ENCODE peak calls at places on chromosomes 11 and 22, in five cellular contexts. F is H54, D is K562, W is HCT116, A is esophagus squamous epithelium. H is an unnamed sample.
A peak's percentile ranks its signal among the peaks of the same experiment; 100 is the strongest.

GRCh38 chr11:92272651-92273050 is 48.0 kb downstream of the FAT3 start:
- DNase-seq in F (no peak), D (no peak), W (no peak), A (no peak), H (no peak)

GRCh38 chr11:31645747-31646146 is 136.2 kb downstream of the ELP4 start:
- DNase-seq in F (peak; percentile 1), D (peak; percentile 4), W (peak; percentile 33), A (no peak), H (no peak)

GRCh38 chr11:1604181-1604580 is 4.1 kb downstream of the KRTAP5-3 start:
- DNase-seq in F (no peak), D (no peak), W (no peak), A (no peak), H (no peak)

GRCh38 chr11:65246506-65246905 is 15.3 kb upstream of the POLA2 start:
- DNase-seq in F (no peak), D (no peak), W (no peak), A (no peak), H (no peak)

GRCh38 chr22:25176175-25176574 is 23.5 kb upstream of the CRYBB3 start:
- DNase-seq in F (no peak), D (no peak), W (no peak), A (no peak), H (no peak)

GRCh38 chr11:88178211-88178610 is 3.0 kb upstream of the RAB38 start:
- DNase-seq in F (no peak), D (no peak), W (no peak), A (no peak), H (no peak)

GRCh38 chr11:72767203-72768062 is 15.2 kb upstream of the ARAP1 start:
- DNase-seq in F (no peak), D (no peak), W (no peak), A (no peak), H (no peak)

GRCh38 chr11:117876341-117877119 is at the start of gene FXYD6:
- DNase-seq in F (no peak), D (no peak), W (no peak), A (no peak), H (no peak)

GRCh38 chr11:57644748-57645715 is 4.7 kb downstream of the YPEL4 start:
- DNase-seq in F (no peak), D (peak; percentile 86), W (peak; percentile 71), A (no peak), H (peak; percentile 90)

GRCh38 chr22:23695141-23695540 is 4.3 kb downstream of the RGL4 start:
- DNase-seq in F (no peak), D (no peak), W (no peak), A (no peak), H (no peak)

GRCh38 chr11:57639321-57640067 is 10.2 kb downstream of the YPEL4 start:
- DNase-seq in F (no peak), D (no peak), W (no peak), A (no peak), H (peak; percentile 49)

GRCh38 chr11:73320786-73321325 is 12.8 kb downstream of the ARHGEF17 start:
- DNase-seq in F (no peak), D (no peak), W (no peak), A (no peak), H (no peak)

GRCh38 chr11:128411812-128412211 is 175.5 kb downstream of the ETS1 start:
- DNase-seq in F (no peak), D (no peak), W (no peak), A (no peak), H (no peak)

GRCh38 chr11:47189100-47189834 is 3.0 kb upstream of the PACSIN3 start:
- DNase-seq in F (peak; percentile 84), D (no peak), W (no peak), A (no peak), H (no peak)

GRCh38 chr11:107591446-107592236 is 694 bp downstream of the ELMOD1 start:
- DNase-seq in F (no peak), D (no peak), W (no peak), A (no peak), H (no peak)

GRCh38 chr11:14529933-14530332 is 9.7 kb upstream of the PSMA1 start:
- DNase-seq in F (no peak), D (no peak), W (no peak), A (no peak), H (no peak)

GRCh38 chr11:102546427-102546826 is 15.9 kb upstream of the MMP7 start:
- DNase-seq in F (no peak), D (no peak), W (no peak), A (no peak), H (no peak)

GRCh38 chr11:13313005-13313819 is 35.6 kb downstream of the BMAL1 start:
- DNase-seq in F (no peak), D (no peak), W (no peak), A (no peak), H (no peak)

GRCh38 chr11:66868726-66869291 is 11.9 kb downstream of the LRFN4 start:
- DNase-seq in F (no peak), D (peak; percentile 90), W (peak; percentile 71), A (peak; percentile 27), H (peak; percentile 85)

GRCh38 chr11:110349109-110349996 is 52.9 kb upstream of the RDX start:
- DNase-seq in F (no peak), D (no peak), W (no peak), A (no peak), H (no peak)

GRCh38 chr11:38711110-38711509 is 2113.1 kb upstream of the RAG2 start:
- DNase-seq in F (no peak), D (no peak), W (no peak), A (no peak), H (no peak)

GRCh38 chr11:11577246-11577855 is 44.5 kb downstream of the GALNT18 start:
- DNase-seq in F (peak; percentile 67), D (no peak), W (no peak), A (no peak), H (no peak)

GRCh38 chr11:12731841-12732336 is 57.7 kb downstream of the TEAD1 start:
- DNase-seq in F (no peak), D (no peak), W (peak; percentile 15), A (no peak), H (no peak)

GRCh38 chr11:43686207-43686606 is 5.7 kb downstream of the HSD17B12 start:
- DNase-seq in F (no peak), D (no peak), W (no peak), A (no peak), H (no peak)

GRCh38 chr11:14672635-14673034 is 29.0 kb downstream of the PDE3B start:
- DNase-seq in F (no peak), D (no peak), W (no peak), A (no peak), H (no peak)

GRCh38 chr22:33842006-33842354 is 78.3 kb downstream of the LARGE1 start:
- DNase-seq in F (no peak), D (no peak), W (no peak), A (no peak), H (no peak)

GRCh38 chr22:33841281-33842005 is 78.8 kb downstream of the LARGE1 start:
- DNase-seq in F (no peak), D (no peak), W (no peak), A (no peak), H (no peak)

GRCh38 chr22:33848251-33848650 is 72.0 kb downstream of the LARGE1 start:
- DNase-seq in F (peak; percentile 44), D (no peak), W (no peak), A (no peak), H (no peak)

GRCh38 chr22:33842421-33843094 is 77.7 kb downstream of the LARGE1 start:
- DNase-seq in F (no peak), D (no peak), W (no peak), A (no peak), H (no peak)

GRCh38 chr22:33844273-33844672 is 76.0 kb downstream of the LARGE1 start:
- DNase-seq in F (no peak), D (no peak), W (no peak), A (no peak), H (no peak)
- TF ChIP-seq POLR2A in F (no peak), D (no peak), W (no peak), A (no peak), H (no peak)

GRCh38 chr11:123045101-123045500 is 16.8 kb downstream of the HSPA8 start:
- DNase-seq in F (no peak), D (no peak), W (no peak), A (no peak), H (no peak)
- TF ChIP-seq POLR2A in F (no peak), D (no peak), W (no peak), A (no peak), H (no peak)

GRCh38 chr22:20378110-20378509 is 15.8 kb upstream of the ZNF74 start:
- DNase-seq in F (no peak), D (peak; percentile 19), W (no peak), A (no peak), H (no peak)
- TF ChIP-seq POLR2A in F (no peak), D (no peak), W (no peak), A (no peak), H (no peak)

GRCh38 chr11:112106070-112106469 is 19.4 kb downstream of the SDHD start:
- DNase-seq in F (no peak), D (no peak), W (no peak), A (no peak), H (no peak)
- TF ChIP-seq POLR2A in F (no peak), D (no peak), W (no peak), A (no peak), H (no peak)

GRCh38 chr11:534197-534591 is 1.2 kb downstream of the HRAS start:
- DNase-seq in F (no peak), D (no peak), W (no peak), A (no peak), H (no peak)

GRCh38 chr11:537622-538430 is 499 bp downstream of the LRRC56 start:
- DNase-seq in F (no peak), D (no peak), W (no peak), A (no peak), H (no peak)

GRCh38 chr11:534592-535518 is 521 bp downstream of the HRAS start:
- DNase-seq in F (no peak), D (no peak), W (no peak), A (no peak), H (no peak)

GRCh38 chr11:536841-537621 is at the start of gene LRRC56:
- DNase-seq in F (no peak), D (peak; percentile 95), W (peak; percentile 84), A (peak; percentile 74), H (peak; percentile 87)

GRCh38 chr11:535519-536454 is at the start of gene HRAS:
- DNase-seq in F (peak; percentile 100), D (peak; percentile 100), W (peak; percentile 86), A (peak; percentile 69), H (peak; percentile 97)
- TF ChIP-seq POLR2A in F (peak; percentile 75), D (peak; percentile 76), W (peak; percentile 59), A (no peak), H (peak; percentile 59)

GRCh38 chr11:4697583-4697982 is at the start of gene OR51E2:
- DNase-seq in F (no peak), D (no peak), W (no peak), A (no peak), H (no peak)
- TF ChIP-seq POLR2A in F (no peak), D (no peak), W (no peak), A (no peak), H (no peak)

GRCh38 chr22:43144949-43145348 is 1.8 kb upstream of the MCAT start:
- DNase-seq in F (no peak), D (no peak), W (no peak), A (no peak), H (no peak)

GRCh38 chr22:43147821-43148220 is 3.5 kb upstream of the TSPO start:
- DNase-seq in F (no peak), D (no peak), W (no peak), A (no peak), H (no peak)

GRCh38 chr22:43148581-43148980 is 2.8 kb upstream of the TSPO start:
- DNase-seq in F (no peak), D (no peak), W (no peak), A (no peak), H (no peak)

GRCh38 chr22:43142881-43143562 is at the start of gene MCAT:
- DNase-seq in F (peak; percentile 73), D (peak; percentile 87), W (no peak), A (no peak), H (peak; percentile 89)
- TF ChIP-seq POLR2A in F (peak; percentile 39), D (peak; percentile 70), W (no peak), A (no peak), H (peak; percentile 59)